ENCODE peak calls at places on chromosome 12, in six cellular contexts. Y is CD8-positive, alpha-beta T cell; K is upper lobe of right lung; Q is activated B cell treated with CpG ODN at 0.5 μM for 24 hours; Z is central memory CD8-positive, alpha-beta T cell; E is activated CD8-positive, alpha-beta T cell treated with anti-CD3 and anti-CD28 coated beads, Interleukin-2, amount 10 ng/mL, durations not matched to agents 7 days and 5 days. B is an unnamed sample.

GRCh38 chr12:46402861-46403731 is 30.5 kb upstream of the SLC38A2 start:
- ATAC-seq in Z (no peak), K (no peak), Q (no peak), E (no peak), Y (no peak), B (no peak)

GRCh38 chr12:71162832-71163711 is 5.3 kb upstream of the TSPAN8 start:
- ATAC-seq in Q (no peak), K (no peak), E (no peak), Y (no peak), Z (no peak), B (no peak)

GRCh38 chr12:2864198-2864597 is 7.4 kb upstream of the TEX52 start:
- ATAC-seq in Q (no peak), E (no peak), Z (no peak), Y (no peak), K (no peak), B (no peak)

GRCh38 chr12:531951-532585 is 72.3 kb downstream of the B4GALNT3 start:
- ATAC-seq in Q (no peak), Z (no peak), Y (no peak), K (peak), E (no peak), B (no peak)

GRCh38 chr12:49389092-49389703 is 21.9 kb downstream of the SPATS2 start:
- ATAC-seq in E (peak), Q (peak), Z (peak), K (peak), Y (peak), B (peak)

GRCh38 chr12:79524507-79525148 is 166.1 kb downstream of the PAWR start:
- ATAC-seq in K (no peak), Z (no peak), Q (no peak), E (no peak), Y (no peak), B (no peak)

GRCh38 chr12:117486840-117487659 is 125.6 kb upstream of the NOS1 start:
- ATAC-seq in Y (no peak), K (peak), Z (no peak), Q (no peak), E (no peak), B (no peak)

GRCh38 chr12:130124106-130124505 is 38.2 kb upstream of the FZD10 start:
- ATAC-seq in Z (no peak), Q (no peak), E (no peak), K (no peak), Y (no peak), B (no peak)

GRCh38 chr12:92971869-92972524 is 42.9 kb upstream of the EEA1 start:
- ATAC-seq in E (no peak), K (peak), Z (no peak), Q (peak), Y (no peak), B (no peak)

GRCh38 chr12:52615208-52615868 is 3.0 kb downstream of the KRT73 start:
- ATAC-seq in Y (peak), K (peak), E (peak), Z (no peak), Q (no peak), B (no peak)

GRCh38 chr12:30698346-30698745 is 2.7 kb upstream of the IPO8 start:
- ATAC-seq in Y (no peak), Q (no peak), E (no peak), K (no peak), Z (no peak), B (no peak)

GRCh38 chr12:593396-593976 is 69.8 kb downstream of the NINJ2 start:
- ATAC-seq in K (no peak), Q (no peak), E (no peak), Z (no peak), Y (no peak), B (no peak)

GRCh38 chr12:52741378-52742195 is 35.6 kb downstream of the KRT76 start:
- ATAC-seq in K (peak), E (peak), Y (peak), Z (no peak), Q (no peak), B (no peak)

GRCh38 chr12:57627504-57628279 is 5.3 kb downstream of the B4GALNT1 start:
- ATAC-seq in Y (peak), K (peak), Q (peak), Z (no peak), E (peak), B (no peak)

GRCh38 chr12:93825926-93826599 is 148.9 kb downstream of the CRADD start:
- ATAC-seq in Q (no peak), Y (no peak), Z (no peak), K (no peak), E (no peak), B (no peak)

GRCh38 chr12:54372113-54372806 is 8.0 kb upstream of the GPR84 start:
- ATAC-seq in Q (no peak), K (no peak), E (no peak), Y (no peak), Z (no peak), B (no peak)

GRCh38 chr12:76777765-76778216 is 13.9 kb downstream of the ZDHHC17 start:
- ATAC-seq in Q (peak), E (peak), Z (peak), Y (peak), K (peak), B (peak)

GRCh38 chr12:31238764-31239387 is 87.1 kb downstream of the SINHCAF start:
- ATAC-seq in E (peak), Y (peak), Q (peak), Z (no peak), K (peak), B (peak)

GRCh38 chr12:119475650-119476049 is 117.9 kb upstream of the TMEM233 start:
- ATAC-seq in Z (no peak), K (no peak), E (no peak), Y (no peak), Q (no peak), B (no peak)

GRCh38 chr12:90090929-90091651 is 382.5 kb upstream of the ATP2B1 start:
- ATAC-seq in Q (no peak), Z (no peak), E (no peak), Y (no peak), K (peak), B (no peak)

GRCh38 chr12:95147836-95148235 is 69.4 kb downstream of the FGD6 start:
- ATAC-seq in Q (no peak), K (no peak), Z (no peak), Y (no peak), E (no peak), B (no peak)

GRCh38 chr12:47889040-47889439 is 15.8 kb downstream of the VDR start:
- ATAC-seq in Q (peak), Z (peak), K (peak), Y (peak), E (peak), B (peak)

GRCh38 chr12:80400591-80400991 is 43.4 kb upstream of the PTPRQ start:
- ATAC-seq in K (peak), E (no peak), Y (no peak), Z (no peak), Q (no peak), B (peak)

GRCh38 chr12:49838973-49839633 is 3.8 kb downstream of the BCDIN3D start:
- ATAC-seq in K (peak), E (no peak), Z (no peak), Y (peak), Q (peak), B (no peak)

GRCh38 chr12:69821441-69822204 is 3.4 kb upstream of the MYRFL start:
- ATAC-seq in Z (no peak), Y (no peak), E (no peak), K (peak), Q (no peak), B (no peak)

GRCh38 chr12:87952850-87953249 is 76.4 kb downstream of the C12orf50 start:
- ATAC-seq in K (no peak), Q (no peak), E (no peak), Y (no peak), Z (no peak), B (no peak)

GRCh38 chr12:6161124-6161882 is 36.8 kb upstream of the VWF start:
- ATAC-seq in Q (no peak), Z (no peak), E (no peak), Y (no peak), K (peak), B (no peak)

GRCh38 chr12:75744607-75745256 is 233.3 kb upstream of the KRR1 start:
- ATAC-seq in Y (no peak), Q (no peak), E (no peak), Z (no peak), K (no peak), B (no peak)

GRCh38 chr12:115485503-115485902 is 792.0 kb downstream of the MED13L start:
- ATAC-seq in K (no peak), Z (no peak), E (no peak), Q (no peak), Y (no peak), B (no peak)

GRCh38 chr12:25962932-25963525 is 4.5 kb downstream of the RASSF8 start:
- ATAC-seq in E (no peak), Y (no peak), Z (no peak), K (no peak), Q (no peak), B (no peak)

GRCh38 chr12:15163001-15163400 is 58.2 kb downstream of the RERG start:
- ATAC-seq in Y (no peak), Z (no peak), E (no peak), K (no peak), Q (no peak), B (no peak)

GRCh38 chr12:77999074-77999715 is 168.5 kb downstream of the NAV3 start:
- ATAC-seq in Q (peak), Y (no peak), E (no peak), K (peak), Z (no peak), B (peak)

GRCh38 chr12:74229671-74230070 is 308.0 kb upstream of the ATXN7L3B start:
- ATAC-seq in Q (no peak), K (no peak), Z (no peak), Y (no peak), E (no peak), B (no peak)

GRCh38 chr12:113461666-113462065 is 10.0 kb downstream of the LHX5 start:
- ATAC-seq in Z (no peak), K (no peak), Y (no peak), Q (no peak), E (peak), B (no peak)